ENCODE peak calls at places on chromosomes 1 and 21, in six cellular contexts. H, F, N, Z, W and V are unnamed samples.

GRCh38 chr1:173064011-173064410 is 13.3 kb upstream of the TNFSF18 start:
- DNase-seq in H (no peak), F (no peak), N (no peak), Z (peak; percentile 23), W (peak; percentile 46), V (no peak)

GRCh38 chr1:234713859-234714258 is 103.9 kb upstream of the IRF2BP2 start:
- DNase-seq in H (no peak), F (no peak), N (no peak), Z (no peak), W (no peak), V (no peak)

GRCh38 chr21:37855568-37856391 is 60.5 kb downstream of the KCNJ6 start:
- DNase-seq in H (no peak), F (no peak), N (no peak), Z (no peak), W (peak; percentile 64), V (no peak)

GRCh38 chr1:180225403-180225802 is 4.7 kb upstream of the LHX4 start:
- DNase-seq in H (no peak), F (no peak), N (no peak), Z (no peak), W (no peak), V (no peak)

GRCh38 chr1:43171312-43171875 is 696 bp downstream of the EBNA1BP2 start:
- DNase-seq in H (no peak), F (peak; percentile 15), N (no peak), Z (peak; percentile 5), W (peak; percentile 9), V (no peak)

GRCh38 chr1:162003825-162004205 is 19.9 kb downstream of the OLFML2B start:
- DNase-seq in H (no peak), F (peak; percentile 68), N (no peak), Z (peak; percentile 81), W (peak; percentile 84), V (no peak)

GRCh38 chr1:212635141-212635601 is 26.6 kb downstream of the ATF3 start:
- DNase-seq in H (no peak), F (no peak), N (no peak), Z (no peak), W (peak; percentile 65), V (peak; percentile 37)

GRCh38 chr1:93680121-93681094 is 1.2 kb downstream of the BCAR3 start:
- DNase-seq in H (peak; percentile 89), F (peak; percentile 83), N (peak; percentile 73), Z (peak; percentile 84), W (peak; percentile 94), V (peak; percentile 87)

GRCh38 chr1:226632922-226633351 is 84.4 kb downstream of the STUM start:
- DNase-seq in H (no peak), F (no peak), N (no peak), Z (no peak), W (no peak), V (no peak)

GRCh38 chr1:150622219-150622975 is 7.0 kb downstream of the ENSA start:
- DNase-seq in H (peak; percentile 62), F (no peak), N (no peak), Z (no peak), W (no peak), V (peak; percentile 22)

GRCh38 chr1:201266774-201267173 is 16.5 kb upstream of the PKP1 start:
- DNase-seq in H (no peak), F (peak; percentile 95), N (no peak), Z (peak; percentile 96), W (peak; percentile 83), V (no peak)

GRCh38 chr1:192516776-192517297 is 58.7 kb upstream of the RGS1 start:
- DNase-seq in H (no peak), F (no peak), N (no peak), Z (no peak), W (no peak), V (peak; percentile 56)

GRCh38 chr1:82515650-82516049 is 714.9 kb downstream of the ADGRL2 start:
- DNase-seq in H (no peak), F (no peak), N (no peak), Z (no peak), W (peak; percentile 17), V (no peak)

GRCh38 chr1:82517586-82517985 is 716.9 kb downstream of the ADGRL2 start:
- DNase-seq in H (peak; percentile 40), F (no peak), N (no peak), Z (no peak), W (peak; percentile 54), V (no peak)
- TF ChIP-seq CTCF in H (no peak), F (no peak), N (no peak), Z (peak; percentile 3), W (peak; percentile 36), V (no peak)

GRCh38 chr1:171740987-171741871 is 636 bp downstream of the VAMP4 start:
- DNase-seq in H (no peak), F (peak; percentile 37), N (peak; percentile 43), Z (peak; percentile 24), W (peak; percentile 45), V (peak; percentile 67)
- TF ChIP-seq CTCF in H (no peak), F (no peak), N (no peak), Z (peak; percentile 29), W (peak; percentile 38), V (no peak)

DNA sequence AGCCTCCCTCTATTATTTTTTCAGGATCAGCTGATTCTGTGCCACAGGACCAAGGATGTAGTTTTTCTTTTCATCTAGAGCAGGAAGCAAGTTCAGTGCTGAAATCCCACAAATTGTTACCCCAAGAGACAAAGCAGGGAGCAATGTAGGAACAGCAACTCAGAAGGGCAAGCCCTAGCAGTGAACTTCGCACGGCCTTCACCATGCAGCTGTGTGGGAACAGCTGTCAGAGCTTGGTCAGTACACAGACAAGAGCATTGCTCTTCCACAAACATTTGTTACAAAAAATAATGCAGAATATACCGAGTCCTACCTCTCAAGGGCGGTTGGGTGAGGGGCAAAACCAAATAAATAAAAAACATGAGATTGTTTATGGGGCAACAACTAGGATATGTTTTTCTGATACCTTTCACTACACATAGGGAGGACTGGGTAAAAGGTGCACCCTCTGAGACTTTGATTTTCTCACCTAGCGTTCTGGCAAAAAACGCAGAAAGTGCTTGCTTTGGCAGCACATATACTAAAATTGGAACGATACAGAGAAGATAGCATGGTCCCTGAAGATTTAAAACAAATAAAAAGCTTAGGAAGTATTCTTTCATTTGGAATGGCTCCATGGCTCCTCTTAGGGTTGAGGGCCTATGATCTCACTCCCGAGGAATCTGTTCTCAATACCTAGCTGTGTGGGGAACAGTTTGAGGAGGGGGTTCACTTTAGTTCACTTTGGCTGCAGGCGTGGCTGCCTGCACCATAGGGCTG is 37.1 kb upstream of the ANGPTL7 start:
- DNase-seq in H (no peak), F (no peak), N (no peak), Z (no peak), W (peak; percentile 57), V (no peak)
- TF ChIP-seq CTCF in H (no peak), F (no peak), N (no peak), Z (no peak), W (no peak), V (no peak)

GRCh38 chr1:32361674-32362473 is 411 bp downstream of the FAM229A start:
- DNase-seq in H (peak; percentile 61), F (no peak), N (peak; percentile 65), Z (no peak), W (peak; percentile 36), V (peak; percentile 65)
- TF ChIP-seq CTCF in H (no peak), F (peak; percentile 36), N (no peak), Z (peak; percentile 1), W (peak; percentile 37), V (peak; percentile 43)

GRCh38 chr1:182069028-182069466 is 7.5 kb upstream of the ZNF648 start:
- DNase-seq in H (peak; percentile 74), F (peak; percentile 83), N (peak; percentile 74), Z (peak; percentile 56), W (peak; percentile 29), V (peak; percentile 75)
- TF ChIP-seq CTCF in H (peak; percentile 51), F (peak; percentile 67), N (peak; percentile 70), Z (peak; percentile 96), W (peak; percentile 61), V (peak; percentile 72)

GRCh38 chr1:81053826-81054225 is 746.9 kb upstream of the ADGRL2 start:
- DNase-seq in H (no peak), F (no peak), N (no peak), Z (no peak), W (no peak), V (no peak)

GRCh38 chr1:81050390-81050789 is 750.3 kb upstream of the ADGRL2 start:
- DNase-seq in H (no peak), F (no peak), N (no peak), Z (no peak), W (no peak), V (no peak)

GRCh38 chr1:81052162-81052561 is 748.6 kb upstream of the ADGRL2 start:
- DNase-seq in H (no peak), F (no peak), N (no peak), Z (no peak), W (no peak), V (no peak)
- TF ChIP-seq CTCF in H (no peak), F (no peak), N (no peak), Z (no peak), W (no peak), V (no peak)